ENCODE peak calls at places on chromosomes 3 and 15, in five cellular contexts. One of them, this sample, is unnamed.

GRCh38 chr3:142724682-142725351 is 983 bp downstream of the TRPC1 start:
- DNase-seq in A549: peak; percentile 78
- DNase-seq in suprapubic skin: peak; percentile 63
- DNase-seq in transverse colon: peak; percentile 15
- DNase-seq in MM.1S: no peak
- DNase-seq in this sample: no peak

GRCh38 chr3:81658322-81658997 is 103.0 kb downstream of the GBE1 start:
- DNase-seq in transverse colon: no peak
- DNase-seq in suprapubic skin: no peak
- DNase-seq in A549: no peak
- DNase-seq in MM.1S: peak; percentile 9
- DNase-seq in this sample: no peak

GRCh38 chr15:41801850-41802455 is 25.9 kb upstream of the JMJD7 start:
- DNase-seq in suprapubic skin: no peak
- DNase-seq in A549: no peak
- DNase-seq in transverse colon: no peak
- DNase-seq in MM.1S: no peak
- DNase-seq in this sample: no peak

GRCh38 chr3:15495461-15496340 is 25.8 kb downstream of the COLQ start:
- DNase-seq in MM.1S: no peak
- DNase-seq in suprapubic skin: no peak
- DNase-seq in A549: no peak
- DNase-seq in transverse colon: no peak
- DNase-seq in this sample: no peak

GRCh38 chr3:1774597-1774996 is 324.1 kb upstream of the CNTN4 start:
- DNase-seq in suprapubic skin: no peak
- DNase-seq in A549: no peak
- DNase-seq in MM.1S: no peak
- DNase-seq in transverse colon: no peak
- DNase-seq in this sample: no peak

GRCh38 chr15:76336254-76337046 is at the start of gene ISL2:
- DNase-seq in suprapubic skin: peak; percentile 64
- DNase-seq in A549: peak; percentile 99
- DNase-seq in MM.1S: peak; percentile 79
- DNase-seq in transverse colon: peak; percentile 85
- DNase-seq in this sample: peak; percentile 80

GRCh38 chr3:183122257-183122932 is 23.1 kb upstream of the MCCC1 start:
- DNase-seq in suprapubic skin: no peak
- DNase-seq in transverse colon: no peak
- DNase-seq in MM.1S: peak; percentile 72
- DNase-seq in A549: peak; percentile 34
- DNase-seq in this sample: no peak

GRCh38 chr15:89081878-89082277 is 6.4 kb upstream of the ABHD2 start:
- DNase-seq in transverse colon: no peak
- DNase-seq in A549: no peak
- DNase-seq in suprapubic skin: peak; percentile 18
- DNase-seq in MM.1S: no peak
- DNase-seq in this sample: no peak

GRCh38 chr3:192851821-192852352 is 65.8 kb downstream of the MB21D2 start:
- DNase-seq in A549: peak; percentile 79
- DNase-seq in transverse colon: peak; percentile 81
- DNase-seq in MM.1S: no peak
- DNase-seq in suprapubic skin: peak; percentile 83
- DNase-seq in this sample: peak; percentile 83

GRCh38 chr3:64939747-64940450 is 252.1 kb upstream of the ADAMTS9 start:
- DNase-seq in MM.1S: no peak
- DNase-seq in transverse colon: no peak
- DNase-seq in A549: no peak
- DNase-seq in suprapubic skin: no peak
- DNase-seq in this sample: no peak

GRCh38 chr3:196431193-196432136 is 762 bp downstream of the UBXN7 start:
- DNase-seq in A549: peak; percentile 31
- DNase-seq in transverse colon: peak; percentile 23
- DNase-seq in MM.1S: peak; percentile 73
- DNase-seq in suprapubic skin: no peak
- DNase-seq in this sample: peak; percentile 62

GRCh38 chr15:70556376-70556775 is 207.0 kb downstream of the UACA start:
- DNase-seq in MM.1S: no peak
- DNase-seq in transverse colon: no peak
- DNase-seq in A549: no peak
- DNase-seq in suprapubic skin: no peak
- DNase-seq in this sample: peak; percentile 16

GRCh38 chr15:92510163-92510882 is 116.6 kb downstream of the ST8SIA2 start:
- DNase-seq in MM.1S: no peak
- DNase-seq in A549: peak; percentile 15
- DNase-seq in suprapubic skin: no peak
- DNase-seq in transverse colon: no peak
- DNase-seq in this sample: no peak

GRCh38 chr3:81643721-81644120 is 117.7 kb downstream of the GBE1 start:
- DNase-seq in A549: peak; percentile 25
- DNase-seq in MM.1S: no peak
- DNase-seq in transverse colon: peak; percentile 11
- DNase-seq in suprapubic skin: no peak
- DNase-seq in this sample: no peak

GRCh38 chr3:57331078-57331477 is 38.6 kb upstream of the ASB14 start:
- DNase-seq in suprapubic skin: no peak
- DNase-seq in MM.1S: no peak
- DNase-seq in A549: peak; percentile 1
- DNase-seq in transverse colon: no peak
- DNase-seq in this sample: no peak

GRCh38 chr3:192816274-192816853 is 89.0 kb upstream of the FGF12 start:
- DNase-seq in transverse colon: no peak
- DNase-seq in suprapubic skin: no peak
- DNase-seq in A549: peak; percentile 48
- DNase-seq in MM.1S: peak; percentile 52
- DNase-seq in this sample: no peak

GRCh38 chr15:88658972-88659931 is 20.4 kb downstream of the ISG20 start:
- DNase-seq in transverse colon: no peak
- DNase-seq in A549: no peak
- DNase-seq in MM.1S: no peak
- DNase-seq in suprapubic skin: no peak
- DNase-seq in this sample: no peak

GRCh38 chr3:25485673-25486072 is 57.6 kb downstream of the RARB start:
- DNase-seq in transverse colon: no peak
- DNase-seq in suprapubic skin: no peak
- DNase-seq in A549: no peak
- DNase-seq in MM.1S: no peak
- DNase-seq in this sample: no peak

GRCh38 chr3:120040813-120041377 is 53.4 kb downstream of the GSK3B start:
- DNase-seq in MM.1S: no peak
- DNase-seq in A549: no peak
- DNase-seq in suprapubic skin: no peak
- DNase-seq in transverse colon: no peak
- DNase-seq in this sample: no peak

GRCh38 chr15:31326729-31327673 is at the start of gene KLF13:
- DNase-seq in A549: peak; percentile 74
- DNase-seq in transverse colon: peak; percentile 76
- DNase-seq in suprapubic skin: peak; percentile 88
- DNase-seq in MM.1S: no peak
- DNase-seq in this sample: no peak

GRCh38 chr3:161637559-161637958 is 141.0 kb downstream of the OTOL1 start:
- DNase-seq in transverse colon: no peak
- DNase-seq in suprapubic skin: no peak
- DNase-seq in A549: no peak
- DNase-seq in MM.1S: no peak
- DNase-seq in this sample: no peak
- H3K27ac ChIP-seq in transverse colon: no peak overlapping the region
- H3K27ac ChIP-seq in suprapubic skin: no peak overlapping the region
- H3K27ac ChIP-seq in A549: no peak overlapping the region
- H3K27ac ChIP-seq in MM.1S: no peak overlapping the region
- H3K27ac ChIP-seq in this sample: no peak overlapping the region

DNA sequence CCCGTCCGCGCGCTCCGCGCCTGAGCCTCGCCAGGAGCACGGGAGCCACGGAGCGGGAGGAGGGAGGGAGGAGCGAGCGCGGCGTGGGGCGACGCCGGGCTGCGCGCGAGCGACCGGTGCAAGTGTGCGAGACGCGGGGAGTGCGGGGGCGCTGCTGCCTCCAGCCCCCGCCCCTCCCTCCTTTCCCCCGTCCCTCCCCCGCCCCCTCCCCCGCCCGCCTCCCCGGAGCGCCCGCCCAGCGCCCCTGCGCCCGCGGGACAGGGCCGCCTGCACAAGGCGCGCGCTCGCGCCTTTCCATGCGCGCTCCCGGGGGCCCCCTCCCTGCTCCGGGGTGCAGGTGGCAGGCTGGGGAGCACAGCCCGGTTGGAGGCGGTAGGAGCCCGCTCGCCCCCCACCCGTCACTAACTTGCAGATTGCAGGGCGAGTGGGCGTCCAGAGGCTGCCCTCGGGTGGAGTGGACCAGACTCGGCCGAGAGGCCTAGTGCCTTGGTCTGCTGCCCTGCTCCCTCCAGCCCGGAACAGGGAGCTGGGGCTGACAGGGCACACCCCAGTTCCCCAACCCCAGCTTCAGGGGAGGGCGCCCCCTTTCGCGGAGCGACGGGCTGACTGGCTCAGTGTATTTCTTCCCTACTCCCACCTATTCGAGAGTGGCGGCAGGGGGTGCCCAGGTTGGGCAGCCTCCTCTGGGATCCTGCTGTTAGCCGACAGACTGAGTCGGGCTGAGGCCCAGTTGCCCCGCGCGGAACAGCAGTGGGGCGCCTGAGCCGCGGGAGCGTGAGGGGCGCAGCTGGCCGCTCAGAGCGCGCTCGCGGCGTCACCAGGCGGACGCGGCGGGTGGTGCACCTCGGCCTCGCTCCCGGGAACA is at the start of gene WNT7A:
- DNase-seq in MM.1S: no peak
- DNase-seq in transverse colon: no peak
- DNase-seq in suprapubic skin: peak; percentile 56
- DNase-seq in A549: peak; percentile 41
- DNase-seq in this sample: no peak
- TF ChIP-seq CTCF in MM.1S: no peak
- TF ChIP-seq CTCF in transverse colon: peak; percentile 44
- TF ChIP-seq CTCF in suprapubic skin: peak; percentile 67
- TF ChIP-seq CTCF in A549: peak; percentile 80
- TF ChIP-seq CTCF in this sample: peak; percentile 34

GRCh38 chr3:33658039-33658438 is 60.0 kb downstream of the CLASP2 start:
- DNase-seq in suprapubic skin: no peak
- DNase-seq in MM.1S: no peak
- DNase-seq in A549: no peak
- DNase-seq in transverse colon: no peak
- DNase-seq in this sample: no peak
- H3K4me3 ChIP-seq in suprapubic skin: peak overlapping the region; percentile 53
- H3K4me3 ChIP-seq in MM.1S: no peak overlapping the region
- H3K4me3 ChIP-seq in A549: no peak overlapping the region
- H3K4me3 ChIP-seq in transverse colon: no peak overlapping the region
- H3K4me3 ChIP-seq in this sample: no peak overlapping the region

GRCh38 chr3:114896978-114897377 is 250.1 kb downstream of the ZBTB20 start:
- DNase-seq in A549: no peak
- DNase-seq in transverse colon: no peak
- DNase-seq in suprapubic skin: no peak
- DNase-seq in MM.1S: no peak
- DNase-seq in this sample: no peak
- H3K27ac ChIP-seq in A549: no peak overlapping the region
- H3K27ac ChIP-seq in transverse colon: no peak overlapping the region
- H3K27ac ChIP-seq in suprapubic skin: no peak overlapping the region
- H3K27ac ChIP-seq in MM.1S: no peak overlapping the region
- H3K27ac ChIP-seq in this sample: peak overlapping the region; percentile 73